ENCODE peak calls at places on chromosomes 4 and X, in eight cellular contexts. One of them, this sample, is unnamed.

GRCh38 chrX:135424469-135424868 is 2.7 kb downstream of the SMIM10L2A start:
- DNase-seq in GM12865: no peak
- DNase-seq in NCI-H510A: no peak
- DNase-seq in SW480: no peak
- DNase-seq in activated B cell treated with CpG ODN at 0.5 μM for 24 hours: no peak
- DNase-seq in heart right ventricle: no peak
- DNase-seq in Calu3: no peak
- DNase-seq in upper lobe of right lung: no peak
- DNase-seq in this sample: no peak

GRCh38 chr4:15779336-15779735 is 1.2 kb downstream of the CD38 start:
- DNase-seq in SW480: no peak
- DNase-seq in Calu3: peak; percentile 21
- DNase-seq in heart right ventricle: peak; percentile 29
- DNase-seq in upper lobe of right lung: peak; percentile 70
- DNase-seq in NCI-H510A: no peak
- DNase-seq in GM12865: no peak
- DNase-seq in activated B cell treated with CpG ODN at 0.5 μM for 24 hours: no peak
- DNase-seq in this sample: no peak

GRCh38 chr4:107317596-107317995 is 281.5 kb upstream of the DKK2 start:
- DNase-seq in Calu3: no peak
- DNase-seq in upper lobe of right lung: no peak
- DNase-seq in heart right ventricle: no peak
- DNase-seq in SW480: no peak
- DNase-seq in activated B cell treated with CpG ODN at 0.5 μM for 24 hours: no peak
- DNase-seq in NCI-H510A: no peak
- DNase-seq in GM12865: no peak
- DNase-seq in this sample: no peak

GRCh38 chr4:3683744-3684421 is 82.3 kb upstream of the ADRA2C start:
- DNase-seq in heart right ventricle: no peak
- DNase-seq in SW480: no peak
- DNase-seq in activated B cell treated with CpG ODN at 0.5 μM for 24 hours: no peak
- DNase-seq in upper lobe of right lung: peak; percentile 42
- DNase-seq in Calu3: no peak
- DNase-seq in GM12865: no peak
- DNase-seq in NCI-H510A: no peak
- DNase-seq in this sample: no peak

GRCh38 chr4:7861440-7861881 is 78.2 kb downstream of the AFAP1 start:
- DNase-seq in upper lobe of right lung: no peak
- DNase-seq in activated B cell treated with CpG ODN at 0.5 μM for 24 hours: no peak
- DNase-seq in GM12865: no peak
- DNase-seq in Calu3: no peak
- DNase-seq in heart right ventricle: peak; percentile 31
- DNase-seq in NCI-H510A: no peak
- DNase-seq in SW480: no peak
- DNase-seq in this sample: no peak

GRCh38 chr4:29002151-29002550 is 1718.0 kb upstream of the PCDH7 start:
- DNase-seq in activated B cell treated with CpG ODN at 0.5 μM for 24 hours: no peak
- DNase-seq in upper lobe of right lung: no peak
- DNase-seq in heart right ventricle: no peak
- DNase-seq in GM12865: no peak
- DNase-seq in SW480: no peak
- DNase-seq in NCI-H510A: no peak
- DNase-seq in Calu3: no peak
- DNase-seq in this sample: no peak

GRCh38 chrX:23936198-23936597 is 28.4 kb downstream of the CXorf58 start:
- DNase-seq in NCI-H510A: no peak
- DNase-seq in activated B cell treated with CpG ODN at 0.5 μM for 24 hours: no peak
- DNase-seq in SW480: no peak
- DNase-seq in Calu3: no peak
- DNase-seq in heart right ventricle: no peak
- DNase-seq in GM12865: no peak
- DNase-seq in upper lobe of right lung: no peak
- DNase-seq in this sample: no peak

GRCh38 chr4:119506761-119507160 is 121.8 kb downstream of the PDE5A start:
- DNase-seq in upper lobe of right lung: no peak
- DNase-seq in Calu3: no peak
- DNase-seq in heart right ventricle: no peak
- DNase-seq in NCI-H510A: no peak
- DNase-seq in activated B cell treated with CpG ODN at 0.5 μM for 24 hours: no peak
- DNase-seq in GM12865: no peak
- DNase-seq in SW480: no peak
- DNase-seq in this sample: no peak

GRCh38 chrX:118904664-118905063 is 69.8 kb upstream of the LONRF3 start:
- DNase-seq in SW480: no peak
- DNase-seq in Calu3: no peak
- DNase-seq in upper lobe of right lung: no peak
- DNase-seq in activated B cell treated with CpG ODN at 0.5 μM for 24 hours: no peak
- DNase-seq in GM12865: no peak
- DNase-seq in NCI-H510A: no peak
- DNase-seq in heart right ventricle: no peak
- DNase-seq in this sample: no peak

GRCh38 chrX:47796433-47796906 is 40.2 kb upstream of the ZNF81 start:
- DNase-seq in GM12865: no peak
- DNase-seq in heart right ventricle: no peak
- DNase-seq in activated B cell treated with CpG ODN at 0.5 μM for 24 hours: no peak
- DNase-seq in Calu3: no peak
- DNase-seq in SW480: peak; percentile 2
- DNase-seq in upper lobe of right lung: no peak
- DNase-seq in NCI-H510A: no peak
- DNase-seq in this sample: no peak

GRCh38 chr4:83757121-83757621 is 221.3 kb downstream of the GPAT3 start:
- DNase-seq in NCI-H510A: no peak
- DNase-seq in SW480: no peak
- DNase-seq in heart right ventricle: no peak
- DNase-seq in upper lobe of right lung: no peak
- DNase-seq in GM12865: no peak
- DNase-seq in activated B cell treated with CpG ODN at 0.5 μM for 24 hours: no peak
- DNase-seq in Calu3: no peak
- DNase-seq in this sample: no peak

GRCh38 chr4:98603683-98604573 is 54.5 kb downstream of the TSPAN5 start:
- DNase-seq in heart right ventricle: no peak
- DNase-seq in Calu3: no peak
- DNase-seq in NCI-H510A: no peak
- DNase-seq in GM12865: peak; percentile 18
- DNase-seq in activated B cell treated with CpG ODN at 0.5 μM for 24 hours: no peak
- DNase-seq in SW480: no peak
- DNase-seq in upper lobe of right lung: no peak
- DNase-seq in this sample: no peak

GRCh38 chrX:1246816-1247215 is 21.8 kb upstream of the CSF2RA start:
- DNase-seq in activated B cell treated with CpG ODN at 0.5 μM for 24 hours: peak; percentile 71
- DNase-seq in NCI-H510A: no peak
- DNase-seq in heart right ventricle: peak; percentile 70
- DNase-seq in upper lobe of right lung: peak; percentile 83
- DNase-seq in Calu3: peak; percentile 69
- DNase-seq in SW480: peak; percentile 46
- DNase-seq in GM12865: peak; percentile 78
- DNase-seq in this sample: peak; percentile 62

GRCh38 chrX:72107320-72107719 is 24.4 kb downstream of the RTL5 start:
- DNase-seq in Calu3: no peak
- DNase-seq in heart right ventricle: no peak
- DNase-seq in NCI-H510A: no peak
- DNase-seq in activated B cell treated with CpG ODN at 0.5 μM for 24 hours: no peak
- DNase-seq in upper lobe of right lung: no peak
- DNase-seq in GM12865: no peak
- DNase-seq in SW480: peak; percentile 22
- DNase-seq in this sample: no peak

GRCh38 chrX:9188117-9188516 is 154.2 kb upstream of the FAM9B start:
- DNase-seq in heart right ventricle: no peak
- DNase-seq in Calu3: no peak
- DNase-seq in activated B cell treated with CpG ODN at 0.5 μM for 24 hours: no peak
- DNase-seq in upper lobe of right lung: no peak
- DNase-seq in SW480: no peak
- DNase-seq in GM12865: no peak
- DNase-seq in NCI-H510A: peak; percentile 5
- DNase-seq in this sample: no peak

GRCh38 chrX:1592128-1592862 is 891 bp downstream of the AKAP17A start:
- DNase-seq in upper lobe of right lung: peak; percentile 72
- DNase-seq in heart right ventricle: no peak
- DNase-seq in activated B cell treated with CpG ODN at 0.5 μM for 24 hours: peak; percentile 25
- DNase-seq in Calu3: peak; percentile 11
- DNase-seq in NCI-H510A: no peak
- DNase-seq in GM12865: peak; percentile 55
- DNase-seq in SW480: no peak
- DNase-seq in this sample: peak; percentile 28

GRCh38 chr4:134320048-134320447 is 118.5 kb upstream of the PABPC4L start:
- DNase-seq in upper lobe of right lung: no peak
- DNase-seq in NCI-H510A: no peak
- DNase-seq in heart right ventricle: no peak
- DNase-seq in activated B cell treated with CpG ODN at 0.5 μM for 24 hours: no peak
- DNase-seq in Calu3: no peak
- DNase-seq in SW480: no peak
- DNase-seq in GM12865: no peak
- DNase-seq in this sample: no peak

This sample was measured in MM.1S.